ENCODE peak calls at places on chromosomes 7 and 10, in six cellular contexts. Z is GM04503, D is GM10248, U is iPS-NIHi11, A is SHP77, N is HEK293T. L is an unnamed sample.
A peak's percentile ranks its signal among the peaks of the same experiment; 100 is the strongest.

GRCh38 chr7:1068656-1069055 is 19.3 kb upstream of the GPER1 start:
- DNase-seq in Z (no peak), D (no peak), U (no peak), A (no peak), N (no peak), L (no peak)

GRCh38 chr7:101614939-101615302 is 14.2 kb downstream of the MYL10 start:
- DNase-seq in Z (no peak), D (no peak), U (no peak), A (no peak), N (no peak), L (no peak)

GRCh38 chr7:157266272-157266671 is 70.5 kb upstream of the DNAJB6 start:
- DNase-seq in Z (no peak), D (no peak), U (no peak), A (no peak), N (no peak), L (no peak)

GRCh38 chr7:5421626-5422323 is 1.9 kb downstream of the TNRC18 start:
- DNase-seq in Z (no peak), D (no peak), U (peak; percentile 3), A (peak; percentile 54), N (no peak), L (no peak)

GRCh38 chr10:91909178-91909677 is at the start of gene FGFBP3:
- DNase-seq in Z (no peak), D (peak; percentile 37), U (peak; percentile 55), A (peak; percentile 41), N (peak; percentile 52), L (no peak)

GRCh38 chr10:128186959-128187787 is 61.0 kb upstream of the MKI67 start:
- DNase-seq in Z (no peak), D (no peak), U (no peak), A (no peak), N (no peak), L (no peak)

GRCh38 chr7:3042301-3042700 is 1.4 kb downstream of the CARD11 start:
- DNase-seq in Z (no peak), D (no peak), U (no peak), A (no peak), N (no peak), L (no peak)

GRCh38 chr10:47311193-47311899 is 10.9 kb upstream of the GDF2 start:
- DNase-seq in Z (no peak), D (no peak), U (no peak), A (peak; percentile 31), N (no peak), L (no peak)

GRCh38 chr10:59372543-59372942 is 10.2 kb upstream of the FAM13C start:
- DNase-seq in Z (no peak), D (no peak), U (no peak), A (no peak), N (no peak), L (no peak)

GRCh38 chr7:100570954-100571828 is 2.5 kb downstream of the SAP25 start:
- DNase-seq in Z (no peak), D (no peak), U (peak; percentile 44), A (no peak), N (no peak), L (no peak)

GRCh38 chr10:71666607-71667373 is 52.8 kb downstream of the C10orf105 start:
- DNase-seq in Z (no peak), D (peak; percentile 37), U (peak; percentile 60), A (no peak), N (no peak), L (no peak)

GRCh38 chr7:90320014-90320413 is 1.1 kb downstream of the FAM237B start:
- DNase-seq in Z (no peak), D (no peak), U (no peak), A (no peak), N (no peak), L (no peak)

GRCh38 chr10:44067432-44067831 is 317.5 kb downstream of the CXCL12 start:
- DNase-seq in Z (no peak), D (no peak), U (no peak), A (no peak), N (no peak), L (no peak)

GRCh38 chr7:82740246-82740848 is 296.8 kb upstream of the CACNA2D1 start:
- DNase-seq in Z (no peak), D (no peak), U (peak; percentile 41), A (peak; percentile 60), N (peak; percentile 35), L (no peak)

GRCh38 chr7:158395780-158396214 is 191.8 kb downstream of the PTPRN2 start:
- DNase-seq in Z (no peak), D (no peak), U (peak; percentile 24), A (no peak), N (no peak), L (no peak)

GRCh38 chr7:80500325-80500724 is 11.5 kb downstream of the GNAT3 start:
- DNase-seq in Z (no peak), D (no peak), U (no peak), A (no peak), N (no peak), L (no peak)

GRCh38 chr7:126103582-126103981 is 1149.2 kb downstream of the GRM8 start:
- DNase-seq in Z (no peak), D (no peak), U (no peak), A (no peak), N (no peak), L (no peak)

GRCh38 chr7:5234852-5235831 is 45.1 kb downstream of the WIPI2 start:
- DNase-seq in Z (no peak), D (no peak), U (no peak), A (no peak), N (no peak), L (no peak)

GRCh38 chr10:53403688-53404087 is 631.1 kb upstream of the MBL2 start:
- DNase-seq in Z (no peak), D (no peak), U (no peak), A (peak; percentile 59), N (no peak), L (no peak)

GRCh38 chr10:97498841-97499560 is at the start of gene UBTD1:
- DNase-seq in Z (no peak), D (peak; percentile 43), U (peak; percentile 100), A (peak; percentile 37), N (peak; percentile 56), L (no peak)

GRCh38 chr10:3471927-3472704 is 299.5 kb upstream of the PITRM1 start:
- DNase-seq in Z (peak; percentile 52), D (no peak), U (no peak), A (no peak), N (no peak), L (no peak)

L was measured in cortex of kidney.